ENCODE peak calls at places on chromosomes 4 and X, in seven cellular contexts. N, B, T, X, O, V and Y are unnamed samples.

GRCh38 chr4:183444953-183445543 is 612 bp downstream of the CDKN2AIP start:
- DNase-seq in X (no peak), O (peak), B (peak), T (peak), N (peak), V (peak), Y (no peak)

GRCh38 chr4:128123036-128123435 is 61.9 kb downstream of the LARP1B start:
- DNase-seq in B (no peak), O (no peak), T (no peak), V (no peak), N (no peak), X (no peak), Y (no peak)

GRCh38 chrX:69158166-69159040 is 6.8 kb downstream of the PJA1 start:
- DNase-seq in X (no peak), V (peak), T (no peak), O (peak), N (peak), B (peak), Y (peak)

GRCh38 chrX:48703642-48704481 is 7.3 kb downstream of the SUV39H1 start:
- DNase-seq in N (peak), V (no peak), B (no peak), T (no peak), O (no peak), X (no peak), Y (no peak)

GRCh38 chr4:6991771-6992557 is 51.2 kb upstream of the TADA2B start:
- DNase-seq in T (peak), N (peak), O (no peak), X (no peak), B (no peak), V (peak), Y (no peak)

GRCh38 chrX:103573205-103573604 is 12.1 kb upstream of the TCEAL4 start:
- DNase-seq in O (peak), T (no peak), X (no peak), B (no peak), V (no peak), N (no peak), Y (no peak)

GRCh38 chr4:130178106-130178505 is 1082.2 kb downstream of the C4orf33 start:
- DNase-seq in O (no peak), V (no peak), B (no peak), N (no peak), X (no peak), T (no peak), Y (no peak)

GRCh38 chr4:108881190-108881589 is 118.3 kb upstream of the ETNPPL start:
- DNase-seq in N (peak), B (no peak), X (no peak), V (no peak), O (no peak), T (no peak), Y (peak)

GRCh38 chr4:81460837-81461233 is 10.9 kb downstream of the RASGEF1B start:
- DNase-seq in T (no peak), B (no peak), V (no peak), O (no peak), X (no peak), N (no peak), Y (no peak)

GRCh38 chrX:30023451-30023850 is 191.9 kb upstream of the MAGEB2 start:
- DNase-seq in X (no peak), B (no peak), N (peak), O (no peak), V (no peak), T (no peak), Y (no peak)

GRCh38 chrX:153645921-153646481 is 1.0 kb upstream of the DUSP9 start:
- DNase-seq in T (no peak), B (no peak), N (no peak), X (no peak), O (no peak), V (no peak), Y (no peak)

GRCh38 chr4:37453361-37454262 is 209.1 kb downstream of the NWD2 start:
- DNase-seq in V (peak), X (no peak), B (no peak), N (peak), O (peak), T (peak), Y (peak)

GRCh38 chr4:122107680-122108079 is 44.5 kb upstream of the BLTP1 start:
- DNase-seq in X (no peak), N (no peak), V (no peak), B (no peak), T (no peak), O (no peak), Y (no peak)

GRCh38 chrX:66676990-66677389 is 38.1 kb upstream of the EDA2R start:
- DNase-seq in X (no peak), T (peak), O (no peak), B (no peak), V (no peak), N (peak), Y (no peak)

GRCh38 chr4:51942108-51942832 is 77.9 kb downstream of the LRRC66 start:
- DNase-seq in N (peak), O (no peak), V (no peak), X (no peak), T (no peak), B (no peak), Y (no peak)

GRCh38 chr4:132101526-132101925 is 1047.6 kb upstream of the PCDH10 start:
- DNase-seq in T (no peak), X (no peak), V (no peak), B (no peak), N (no peak), O (no peak), Y (no peak)

GRCh38 chr4:10482913-10483312 is 25.7 kb upstream of the ZNF518B start:
- DNase-seq in X (no peak), O (no peak), N (no peak), B (no peak), V (no peak), T (no peak), Y (no peak)

GRCh38 chr4:176981074-176981473 is 188.4 kb upstream of the VEGFC start:
- DNase-seq in T (no peak), X (no peak), B (no peak), V (no peak), N (peak), O (no peak), Y (no peak)

GRCh38 chr4:166198041-166198440 is 325.0 kb downstream of the TLL1 start:
- DNase-seq in N (no peak), T (no peak), X (no peak), V (no peak), O (no peak), B (no peak), Y (no peak)

GRCh38 chrX:47215291-47215900 is 3.1 kb upstream of the CDK16 start:
- DNase-seq in O (no peak), B (no peak), T (no peak), X (no peak), V (no peak), N (no peak), Y (no peak)

GRCh38 chrX:85544609-85545008 is 165.1 kb upstream of the POF1B start:
- DNase-seq in T (no peak), V (no peak), N (peak), X (no peak), O (no peak), B (no peak), Y (no peak)

GRCh38 chrX:39204945-39205344 is 403.7 kb downstream of the MID1IP1 start:
- DNase-seq in T (no peak), V (no peak), X (no peak), B (no peak), O (no peak), N (no peak), Y (no peak)

GRCh38 chr4:122826596-122827257 is at the start of gene FGF2:
- DNase-seq in V (peak), T (peak), O (peak), B (no peak), X (no peak), N (peak), Y (peak)

GRCh38 chr4:84503495-84504437 is 4.7 kb upstream of the NKX6-1 start:
- DNase-seq in X (peak), N (peak), T (peak), O (peak), B (peak), V (peak), Y (peak)

GRCh38 chrX:51614353-51614752 is 4.4 kb downstream of the CENPVL3 start:
- DNase-seq in B (peak), N (peak), O (peak), T (peak), V (peak), X (peak), Y (peak)

GRCh38 chr4:88522702-88523324 is 763 bp downstream of the PYURF start:
- DNase-seq in B (peak), X (no peak), N (peak), O (peak), T (peak), V (peak), Y (peak)

GRCh38 chrX:1442724-1443367 is 9.9 kb downstream of the ASMTL start:
- DNase-seq in X (no peak), O (no peak), V (no peak), N (no peak), B (no peak), T (no peak), Y (no peak)

GRCh38 chrX:1401611-1402430 is 9.9 kb upstream of the SLC25A6 start:
- DNase-seq in X (no peak), B (no peak), N (no peak), O (no peak), V (no peak), T (no peak), Y (no peak)

GRCh38 chr4:85147481-85148076 is 181.1 kb upstream of the WDFY3 start:
- DNase-seq in T (peak), B (peak), O (peak), N (peak), V (peak), X (peak), Y (peak)

GRCh38 chr4:76689079-76689817 is 208.7 kb downstream of the SOWAHB start:
- DNase-seq in V (peak), N (peak), T (peak), O (peak), X (peak), B (no peak), Y (peak)

GRCh38 chr4:90979551-90979950 is 852.4 kb downstream of the CCSER1 start:
- DNase-seq in B (no peak), X (no peak), O (no peak), V (no peak), N (no peak), T (no peak), Y (no peak)

GRCh38 chrX:41580423-41581064 is 108.2 kb upstream of the GPR34 start:
- DNase-seq in B (no peak), X (no peak), V (no peak), N (no peak), T (no peak), O (no peak), Y (no peak)

GRCh38 chr4:92234393-92235176 is 69.2 kb upstream of the GRID2 start:
- DNase-seq in V (no peak), X (peak), B (no peak), T (no peak), N (peak), O (no peak), Y (no peak)
- TF ChIP-seq EZH2phosphoT487 in V (no peak), X (no peak), B (no peak), T (no peak), N (no peak), O (no peak), Y (no peak)

GRCh38 chrX:13005671-13006473 is 31.0 kb downstream of the TMSB4X start:
- DNase-seq in V (no peak), B (peak), X (no peak), T (peak), O (no peak), N (peak), Y (no peak)
- H3K4me3 ChIP-seq in V (no peak), B (peak), X (no peak), T (peak), O (no peak), N (no peak), Y (no peak)

GRCh38 chr4:1983053-1983845 is 25.5 kb downstream of the NELFA start:
- DNase-seq in T (no peak), O (no peak), V (no peak), X (no peak), N (no peak), B (no peak), Y (no peak)

GRCh38 chr4:1979477-1980196 is 29.1 kb downstream of the NELFA start:
- DNase-seq in T (peak), B (no peak), N (no peak), O (no peak), V (no peak), X (no peak), Y (no peak)

GRCh38 chr4:1982124-1983052 is 26.4 kb downstream of the NELFA start:
- DNase-seq in N (peak), X (no peak), V (no peak), T (no peak), O (no peak), B (no peak), Y (no peak)

GRCh38 chr4:1980561-1981041 is 28.2 kb downstream of the NELFA start:
- DNase-seq in O (no peak), X (no peak), T (no peak), V (no peak), B (no peak), N (no peak), Y (no peak)

GRCh38 chr4:1981251-1982055 is 27.3 kb downstream of the NELFA start:
- DNase-seq in B (peak), T (no peak), O (peak), X (peak), N (peak), V (peak), Y (peak)
- TF ChIP-seq EZH2phosphoT487 in B (no peak), T (no peak), O (no peak), X (no peak), N (no peak), V (no peak), Y (no peak)

DNA sequence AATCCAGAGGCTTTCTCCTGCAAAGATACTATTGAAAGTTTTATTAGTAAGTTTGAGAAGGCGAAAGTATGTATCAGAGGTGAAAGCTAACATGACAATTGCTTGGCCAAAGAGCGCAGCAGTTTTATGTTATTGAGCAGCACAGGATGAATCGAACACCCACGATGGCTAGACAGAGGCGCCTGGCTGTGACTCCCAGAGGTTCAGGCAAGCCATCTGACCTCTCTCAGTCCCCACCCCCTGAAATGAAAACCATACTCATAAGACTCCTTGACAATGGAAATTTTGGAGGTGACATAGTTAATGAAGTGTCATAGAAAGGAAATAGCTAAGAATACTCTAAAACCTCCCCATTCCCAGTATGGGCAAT is 70.6 kb downstream of the MGST2 start:
- DNase-seq in N (peak), T (no peak), B (no peak), X (no peak), V (no peak), O (peak), Y (peak)
- H3K4me3 ChIP-seq in N (no peak), T (no peak), B (no peak), X (no peak), V (no peak), O (peak), Y (peak)

GRCh38 chrX:53974529-53974928 is 69.7 kb downstream of the PHF8 start:
- DNase-seq in X (no peak), V (no peak), T (no peak), O (no peak), B (no peak), N (no peak), Y (no peak)

GRCh38 chrX:53969540-53969939 is 74.7 kb downstream of the PHF8 start:
- DNase-seq in N (no peak), X (no peak), T (no peak), O (no peak), V (no peak), B (no peak), Y (no peak)
- TF ChIP-seq EZH2phosphoT487 in N (no peak), X (no peak), T (no peak), O (no peak), V (no peak), B (no peak), Y (no peak)

GRCh38 chr4:42676066-42676951 is 19.4 kb upstream of the ATP8A1 start:
- DNase-seq in N (no peak), T (no peak), B (no peak), O (no peak), V (peak), X (no peak), Y (no peak)
- H3K4me3 ChIP-seq in N (no peak), T (no peak), B (no peak), O (no peak), V (no peak), X (no peak), Y (no peak)

DNA sequence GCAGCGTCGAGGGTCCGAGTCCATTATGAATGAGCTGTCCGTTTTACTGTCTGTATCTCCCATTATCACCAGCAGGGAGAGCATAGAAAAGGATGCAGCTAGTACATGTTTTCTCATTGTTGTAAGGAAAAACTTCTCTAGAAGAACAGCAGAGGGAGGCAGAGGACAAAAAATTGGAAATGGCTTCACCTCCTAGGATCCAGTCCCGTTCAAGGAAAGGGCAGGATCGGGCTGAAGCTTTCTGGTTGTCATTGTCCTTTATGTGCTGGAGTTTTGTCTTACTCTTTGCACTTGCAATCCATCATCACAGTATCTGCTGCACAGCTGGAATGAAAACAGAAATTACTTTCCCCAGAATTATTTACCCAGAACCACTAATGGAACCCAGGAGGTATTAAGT is 14.7 kb downstream of the NDP start:
- DNase-seq in O (peak), V (peak), N (peak), B (peak), X (peak), T (peak), Y (peak)
- TF ChIP-seq EZH2phosphoT487 in O (no peak), V (no peak), N (no peak), B (no peak), X (no peak), T (no peak), Y (no peak)